ENCODE peak calls at places on chromosomes 11 and 22, in five cellular contexts. One of them, this sample, is unnamed.

GRCh38 chr22:37169947-37170688 is 17.9 kb downstream of the C1QTNF6 start:
- DNase-seq in PC-3: no peak
- DNase-seq in M059J: no peak
- DNase-seq in tibial nerve: peak; percentile 8
- DNase-seq in stimulated activated CD4-positive, alpha-beta T cell treated with anti-CD3 and anti-CD28 coated beads, TNF-alpha, amount 100 ng/mL, for 4 hours: no peak
- DNase-seq in this sample: no peak

GRCh38 chr11:17739945-17740338 is 5.4 kb downstream of the KCNC1 start:
- DNase-seq in PC-3: no peak
- DNase-seq in M059J: no peak
- DNase-seq in tibial nerve: no peak
- DNase-seq in stimulated activated CD4-positive, alpha-beta T cell treated with anti-CD3 and anti-CD28 coated beads, TNF-alpha, amount 100 ng/mL, for 4 hours: no peak
- DNase-seq in this sample: no peak

GRCh38 chr11:64088159-64089026 is 52.7 kb downstream of the FLRT1 start:
- DNase-seq in PC-3: peak; percentile 17
- DNase-seq in M059J: peak; percentile 22
- DNase-seq in tibial nerve: no peak
- DNase-seq in stimulated activated CD4-positive, alpha-beta T cell treated with anti-CD3 and anti-CD28 coated beads, TNF-alpha, amount 100 ng/mL, for 4 hours: no peak
- DNase-seq in this sample: no peak

GRCh38 chr22:22432937-22433336 is 75.6 kb downstream of the ZNF280B start:
- DNase-seq in PC-3: no peak
- DNase-seq in M059J: no peak
- DNase-seq in tibial nerve: no peak
- DNase-seq in stimulated activated CD4-positive, alpha-beta T cell treated with anti-CD3 and anti-CD28 coated beads, TNF-alpha, amount 100 ng/mL, for 4 hours: no peak
- DNase-seq in this sample: no peak

GRCh38 chr11:9851366-9851765 is 187.5 kb downstream of the SWAP70 start:
- DNase-seq in PC-3: peak; percentile 38
- DNase-seq in M059J: peak; percentile 88
- DNase-seq in tibial nerve: no peak
- DNase-seq in stimulated activated CD4-positive, alpha-beta T cell treated with anti-CD3 and anti-CD28 coated beads, TNF-alpha, amount 100 ng/mL, for 4 hours: no peak
- DNase-seq in this sample: no peak

GRCh38 chr22:22884010-22884887 is 3.4 kb upstream of the IGLL5 start:
- DNase-seq in PC-3: peak; percentile 67
- DNase-seq in M059J: peak; percentile 7
- DNase-seq in tibial nerve: peak; percentile 35
- DNase-seq in stimulated activated CD4-positive, alpha-beta T cell treated with anti-CD3 and anti-CD28 coated beads, TNF-alpha, amount 100 ng/mL, for 4 hours: no peak
- DNase-seq in this sample: peak; percentile 61

GRCh38 chr11:114377612-114378267 is 22.6 kb downstream of the C11orf71 start:
- DNase-seq in PC-3: peak; percentile 86
- DNase-seq in M059J: peak; percentile 96
- DNase-seq in tibial nerve: no peak
- DNase-seq in stimulated activated CD4-positive, alpha-beta T cell treated with anti-CD3 and anti-CD28 coated beads, TNF-alpha, amount 100 ng/mL, for 4 hours: no peak
- DNase-seq in this sample: no peak

GRCh38 chr22:29147241-29147919 is 58.3 kb upstream of the EMID1 start:
- DNase-seq in PC-3: no peak
- DNase-seq in M059J: no peak
- DNase-seq in tibial nerve: no peak
- DNase-seq in stimulated activated CD4-positive, alpha-beta T cell treated with anti-CD3 and anti-CD28 coated beads, TNF-alpha, amount 100 ng/mL, for 4 hours: no peak
- DNase-seq in this sample: no peak

GRCh38 chr11:95268386-95268785 is 37.4 kb upstream of the SESN3 start:
- DNase-seq in PC-3: no peak
- DNase-seq in M059J: no peak
- DNase-seq in tibial nerve: no peak
- DNase-seq in stimulated activated CD4-positive, alpha-beta T cell treated with anti-CD3 and anti-CD28 coated beads, TNF-alpha, amount 100 ng/mL, for 4 hours: no peak
- DNase-seq in this sample: no peak

GRCh38 chr11:27040302-27041115 is at the start of gene BBOX1:
- DNase-seq in PC-3: no peak
- DNase-seq in M059J: peak; percentile 18
- DNase-seq in tibial nerve: no peak
- DNase-seq in stimulated activated CD4-positive, alpha-beta T cell treated with anti-CD3 and anti-CD28 coated beads, TNF-alpha, amount 100 ng/mL, for 4 hours: no peak
- DNase-seq in this sample: no peak

GRCh38 chr11:67347964-67348749 is 5.2 kb downstream of the POLD4 start:
- DNase-seq in PC-3: no peak
- DNase-seq in M059J: no peak
- DNase-seq in tibial nerve: no peak
- DNase-seq in stimulated activated CD4-positive, alpha-beta T cell treated with anti-CD3 and anti-CD28 coated beads, TNF-alpha, amount 100 ng/mL, for 4 hours: no peak
- DNase-seq in this sample: no peak